ENCODE peak calls at places on chromosomes 5 and 9, in four cellular contexts. V is K562, B is HL-60, Q is GM12878. C is an unnamed sample.
A peak's percentile ranks its signal among the peaks of the same experiment; 100 is the strongest.

GRCh38 chr5:143031781-143032724 is 261.9 kb downstream of the ARHGAP26 start:
- DNase-seq in V (no peak), B (no peak), Q (no peak), C (no peak)

GRCh38 chr9:85741112-85741874 is 461 bp downstream of the AGTPBP1 start:
- DNase-seq in V (peak; percentile 68), B (peak; percentile 60), Q (no peak), C (peak; percentile 36)

GRCh38 chr5:9523090-9523813 is 22.6 kb downstream of the SEMA5A start:
- DNase-seq in V (no peak), B (no peak), Q (no peak), C (no peak)

GRCh38 chr5:14040542-14040941 is 96.1 kb upstream of the DNAH5 start:
- DNase-seq in V (peak; percentile 12), B (no peak), Q (no peak), C (no peak)

GRCh38 chr5:125486634-125487033 is 740.2 kb upstream of the ZNF608 start:
- DNase-seq in V (no peak), B (no peak), Q (no peak), C (no peak)

GRCh38 chr5:4581289-4581688 is 558.8 kb upstream of the ADAMTS16 start:
- DNase-seq in V (no peak), B (no peak), Q (no peak), C (no peak)

GRCh38 chr9:17462869-17463464 is 115.9 kb upstream of the SH3GL2 start:
- DNase-seq in V (peak; percentile 48), B (peak; percentile 4), Q (no peak), C (no peak)

GRCh38 chr5:129904667-129905466 is 602 bp downstream of the CHSY3 start:
- DNase-seq in V (no peak), B (no peak), Q (no peak), C (peak; percentile 7)

GRCh38 chr5:171759777-171760176 is 25.8 kb upstream of the SMIM23 start:
- DNase-seq in V (no peak), B (no peak), Q (no peak), C (no peak)
- TF ChIP-seq POLR2AphosphoS5 in V (no peak), B (no peak), Q (no peak), C (no peak)

GRCh38 chr5:73338201-73339126 is 110.1 kb downstream of the FOXD1 start:
- DNase-seq in V (no peak), B (no peak), Q (no peak), C (no peak)
- TF ChIP-seq SPI1 in V (no peak), B (no peak), Q (no peak), C (no peak)

DNA sequence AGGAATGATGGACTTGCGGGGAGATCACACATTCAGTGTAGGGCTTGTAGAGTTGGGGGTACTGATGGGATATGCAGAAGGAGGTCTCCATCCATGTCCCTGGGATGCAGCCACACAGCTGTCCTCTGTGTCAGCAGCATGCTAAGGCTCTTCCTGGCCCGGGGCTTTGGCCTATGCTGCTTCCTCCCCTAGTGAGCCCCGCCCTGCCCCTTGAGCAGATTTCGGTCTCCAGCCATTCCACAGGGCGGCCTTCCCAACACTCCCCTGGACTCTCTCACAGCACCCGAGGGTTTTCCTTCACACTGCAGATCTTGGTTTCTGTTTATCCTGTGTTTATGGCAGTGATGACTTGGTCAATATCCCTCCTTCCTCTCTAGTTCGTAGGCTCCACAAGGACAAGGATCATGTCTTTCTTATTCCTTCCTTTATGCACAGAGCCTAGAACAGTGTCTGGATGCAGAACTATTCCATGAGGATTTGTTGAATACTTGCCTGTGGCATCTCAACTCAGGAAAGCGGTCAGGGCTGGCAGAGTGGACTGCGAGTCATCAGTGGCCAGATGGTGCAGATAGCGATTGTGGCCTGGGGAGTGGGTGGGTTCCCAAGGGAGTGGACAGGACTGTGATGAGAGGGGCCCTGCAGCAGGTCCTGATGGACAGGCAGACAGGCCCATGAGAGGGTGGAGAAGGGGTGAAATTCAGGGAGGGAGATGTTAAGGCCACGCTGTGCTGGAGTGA is 114.2 kb downstream of the RGS3 start:
- DNase-seq in V (no peak), B (no peak), Q (no peak), C (no peak)
- TF ChIP-seq POLR2AphosphoS5 in V (no peak), B (no peak), Q (no peak), C (no peak)

DNA sequence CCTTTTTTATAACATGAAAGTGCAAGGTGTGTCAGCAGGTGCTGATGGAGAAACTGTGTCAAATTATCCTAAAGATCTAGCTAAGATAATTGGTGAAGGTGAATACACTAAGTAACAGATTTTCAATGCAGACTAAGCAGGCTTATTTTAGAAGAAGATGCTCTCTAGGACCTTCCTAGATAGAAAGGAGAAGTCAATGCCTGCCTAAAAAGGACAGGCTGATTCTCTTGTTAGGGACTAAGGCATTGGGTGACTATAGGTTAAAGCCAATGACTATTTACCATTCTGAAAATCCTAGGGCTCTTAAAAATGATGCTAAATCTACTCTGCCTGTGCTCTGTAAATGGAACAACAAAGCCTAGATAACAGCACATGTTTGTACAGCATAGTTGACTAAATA is 1682.4 kb downstream of the MAT2B start:
- DNase-seq in V (no peak), B (no peak), Q (no peak), C (no peak)
- TF ChIP-seq SPI1 in V (no peak), B (peak; percentile 78), Q (no peak), C (no peak)

GRCh38 chr9:108994695-108995094 is 18.6 kb downstream of the CTNNAL1 start:
- DNase-seq in V (peak; percentile 50), B (no peak), Q (no peak), C (no peak)

GRCh38 chr9:108997112-108997511 is 16.2 kb downstream of the CTNNAL1 start:
- DNase-seq in V (no peak), B (no peak), Q (no peak), C (no peak)

GRCh38 chr9:108996653-108997052 is 16.6 kb downstream of the CTNNAL1 start:
- DNase-seq in V (no peak), B (peak; percentile 47), Q (no peak), C (no peak)

GRCh38 chr9:108991479-108991878 is 21.8 kb downstream of the CTNNAL1 start:
- DNase-seq in V (no peak), B (no peak), Q (no peak), C (no peak)
- TF ChIP-seq POLR2AphosphoS5 in V (no peak), B (no peak), Q (no peak), C (no peak)

DNA sequence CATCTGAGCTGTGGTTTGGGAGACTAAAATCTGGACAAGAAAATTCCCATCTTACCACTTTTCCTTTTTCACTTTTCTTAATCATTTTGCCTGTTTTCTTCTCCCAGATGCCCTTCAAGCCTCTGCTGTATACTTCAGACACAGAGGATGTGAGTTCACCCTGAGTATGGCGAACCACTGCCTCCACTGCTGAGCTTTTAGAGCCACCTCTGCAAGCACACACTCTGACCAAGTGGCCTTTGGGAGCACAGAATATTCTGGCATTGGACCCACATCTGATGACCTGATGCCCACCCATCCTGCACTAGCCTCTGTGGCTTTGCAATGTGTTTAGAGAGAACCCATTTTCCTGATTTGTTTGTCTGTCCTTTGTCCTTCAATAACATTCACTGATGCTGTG is 32.5 kb downstream of the TERT start:
- DNase-seq in V (no peak), B (no peak), Q (no peak), C (no peak)
- TF ChIP-seq SPI1 in V (no peak), B (no peak), Q (no peak), C (no peak)

GRCh38 chr9:122086873-122087272 is 6.2 kb downstream of the TTLL11 start:
- DNase-seq in V (no peak), B (no peak), Q (no peak), C (no peak)
- TF ChIP-seq POLR2AphosphoS5 in V (no peak), B (no peak), Q (no peak), C (no peak)

GRCh38 chr5:76617675-76618074 is 5.5 kb downstream of the F2RL2 start:
- DNase-seq in V (no peak), B (no peak), Q (no peak), C (no peak)

GRCh38 chr5:76620166-76620565 is 3.0 kb downstream of the F2RL2 start:
- DNase-seq in V (peak; percentile 38), B (no peak), Q (no peak), C (no peak)

GRCh38 chr5:76616206-76616605 is 7.0 kb downstream of the F2RL2 start:
- DNase-seq in V (no peak), B (no peak), Q (no peak), C (no peak)

GRCh38 chr5:76615759-76616158 is 7.4 kb downstream of the F2RL2 start:
- DNase-seq in V (no peak), B (no peak), Q (no peak), C (no peak)

DNA sequence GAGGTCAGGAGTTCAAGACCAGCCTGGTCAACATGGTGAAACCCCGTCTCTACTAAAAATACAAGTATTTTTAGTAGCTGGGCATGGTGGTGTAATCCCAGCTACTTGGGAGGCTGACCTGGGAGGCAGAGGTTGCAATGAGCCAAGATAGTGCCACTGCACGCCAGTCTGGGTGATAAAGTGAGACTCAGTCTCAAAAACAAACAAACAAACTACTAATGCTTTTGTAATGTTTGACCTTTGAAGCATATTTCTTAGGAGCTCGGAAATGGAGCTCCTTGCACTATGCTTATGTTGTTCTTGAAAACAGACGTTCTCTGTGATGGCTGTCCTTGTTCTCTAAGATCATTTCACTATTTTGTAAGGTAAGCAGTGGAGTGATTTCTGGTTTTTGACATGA is 6.0 kb downstream of the F2RL2 start:
- DNase-seq in V (no peak), B (no peak), Q (no peak), C (no peak)
- TF ChIP-seq SPI1 in V (no peak), B (no peak), Q (no peak), C (no peak)

DNA sequence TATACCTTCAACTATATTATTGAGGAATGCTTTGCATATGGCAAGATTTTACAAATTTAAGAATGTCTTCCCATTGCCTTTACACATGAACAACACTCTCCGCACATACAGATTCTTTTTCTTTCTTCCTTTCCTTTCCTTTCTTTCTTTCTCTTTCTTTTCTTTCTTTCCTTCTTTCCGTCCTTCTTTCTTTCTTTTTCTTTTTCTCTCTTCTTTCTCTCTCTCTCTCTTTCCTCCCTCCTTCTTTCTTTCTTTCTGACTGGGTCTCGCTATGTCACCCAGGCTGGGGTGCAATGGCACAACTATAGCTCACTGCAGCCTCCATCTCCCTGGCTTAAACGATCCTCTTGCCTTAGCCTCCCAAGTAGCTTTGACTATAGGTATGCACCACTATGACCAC is 13.8 kb downstream of the WDR31 start:
- DNase-seq in V (no peak), B (no peak), Q (no peak), C (no peak)
- TF ChIP-seq POLR2AphosphoS5 in V (no peak), B (no peak), Q (no peak), C (no peak)

C was measured in GM12891.